ENCODE peak calls at places on chromosome 5, in seven cellular contexts. One of them, this sample, is unnamed.
A peak's percentile ranks its signal among the peaks of the same experiment; 100 is the strongest.

GRCh38 chr5:140978260-140978659 is 12.0 kb downstream of the PCDHAC2 start:
- DNase-seq in mesendoderm: no peak
- DNase-seq in neuronal stem cell: no peak
- DNase-seq in IMR-90: no peak
- DNase-seq in trophoblast cell: no peak
- DNase-seq in H1: no peak
- DNase-seq in H9: no peak
- DNase-seq in this sample: peak; percentile 55

GRCh38 chr5:11719888-11720481 is 184.3 kb downstream of the CTNND2 start:
- DNase-seq in H1: peak; percentile 73
- DNase-seq in trophoblast cell: peak; percentile 83
- DNase-seq in IMR-90: no peak
- DNase-seq in neuronal stem cell: peak; percentile 56
- DNase-seq in H9: peak; percentile 75
- DNase-seq in mesendoderm: peak; percentile 86
- DNase-seq in this sample: peak; percentile 10

GRCh38 chr5:168006473-168007130 is 284.8 kb upstream of the WWC1 start:
- DNase-seq in mesendoderm: peak; percentile 45
- DNase-seq in IMR-90: peak; percentile 1
- DNase-seq in H1: no peak
- DNase-seq in neuronal stem cell: no peak
- DNase-seq in trophoblast cell: no peak
- DNase-seq in H9: no peak
- DNase-seq in this sample: no peak

GRCh38 chr5:138844812-138845513 is 30.2 kb downstream of the LRRTM2 start:
- DNase-seq in H9: no peak
- DNase-seq in neuronal stem cell: no peak
- DNase-seq in trophoblast cell: peak; percentile 25
- DNase-seq in mesendoderm: no peak
- DNase-seq in H1: no peak
- DNase-seq in IMR-90: peak; percentile 88
- DNase-seq in this sample: peak; percentile 21

GRCh38 chr5:66653380-66653779 is 57.2 kb downstream of the MAST4 start:
- DNase-seq in H1: no peak
- DNase-seq in mesendoderm: peak; percentile 30
- DNase-seq in neuronal stem cell: no peak
- DNase-seq in IMR-90: peak; percentile 18
- DNase-seq in H9: no peak
- DNase-seq in trophoblast cell: peak; percentile 54
- DNase-seq in this sample: peak; percentile 54

GRCh38 chr5:78050888-78051287 is 243.6 kb downstream of the AP3B1 start:
- DNase-seq in neuronal stem cell: no peak
- DNase-seq in mesendoderm: no peak
- DNase-seq in H9: no peak
- DNase-seq in H1: no peak
- DNase-seq in trophoblast cell: no peak
- DNase-seq in IMR-90: peak; percentile 80
- DNase-seq in this sample: peak; percentile 64

GRCh38 chr5:122673343-122673742 is 101.5 kb upstream of the SNX2 start:
- DNase-seq in IMR-90: no peak
- DNase-seq in H9: no peak
- DNase-seq in H1: no peak
- DNase-seq in neuronal stem cell: no peak
- DNase-seq in mesendoderm: no peak
- DNase-seq in trophoblast cell: no peak
- DNase-seq in this sample: no peak

GRCh38 chr5:175123542-175123941 is 320.4 kb downstream of the DRD1 start:
- DNase-seq in mesendoderm: no peak
- DNase-seq in H9: no peak
- DNase-seq in IMR-90: no peak
- DNase-seq in neuronal stem cell: no peak
- DNase-seq in trophoblast cell: peak; percentile 26
- DNase-seq in H1: no peak
- DNase-seq in this sample: no peak

GRCh38 chr5:52282647-52283046 is 505.1 kb upstream of the ITGA1 start:
- DNase-seq in H9: no peak
- DNase-seq in IMR-90: no peak
- DNase-seq in H1: no peak
- DNase-seq in trophoblast cell: no peak
- DNase-seq in neuronal stem cell: no peak
- DNase-seq in mesendoderm: no peak
- DNase-seq in this sample: no peak

GRCh38 chr5:125486634-125487033 is 740.2 kb upstream of the ZNF608 start:
- DNase-seq in IMR-90: peak; percentile 53
- DNase-seq in mesendoderm: no peak
- DNase-seq in trophoblast cell: no peak
- DNase-seq in H1: no peak
- DNase-seq in neuronal stem cell: no peak
- DNase-seq in H9: no peak
- DNase-seq in this sample: peak; percentile 51

GRCh38 chr5:43997647-43998251 is 391.5 kb downstream of the FGF10 start:
- DNase-seq in H9: no peak
- DNase-seq in mesendoderm: no peak
- DNase-seq in trophoblast cell: peak; percentile 55
- DNase-seq in H1: no peak
- DNase-seq in neuronal stem cell: no peak
- DNase-seq in IMR-90: peak; percentile 70
- DNase-seq in this sample: peak; percentile 83

GRCh38 chr5:169748189-169748588 is 111.1 kb downstream of the DOCK2 start:
- DNase-seq in neuronal stem cell: no peak
- DNase-seq in trophoblast cell: no peak
- DNase-seq in mesendoderm: no peak
- DNase-seq in H1: no peak
- DNase-seq in IMR-90: no peak
- DNase-seq in H9: no peak
- DNase-seq in this sample: no peak

GRCh38 chr5:43676083-43676840 is 73.3 kb downstream of the NNT start:
- DNase-seq in neuronal stem cell: no peak
- DNase-seq in trophoblast cell: no peak
- DNase-seq in IMR-90: peak; percentile 36
- DNase-seq in mesendoderm: no peak
- DNase-seq in H1: no peak
- DNase-seq in H9: no peak
- DNase-seq in this sample: no peak

GRCh38 chr5:123344819-123345426 is 78.3 kb downstream of the CEP120 start:
- DNase-seq in trophoblast cell: peak; percentile 54
- DNase-seq in IMR-90: peak; percentile 52
- DNase-seq in neuronal stem cell: peak; percentile 2
- DNase-seq in H9: no peak
- DNase-seq in H1: no peak
- DNase-seq in mesendoderm: peak; percentile 51
- DNase-seq in this sample: peak; percentile 51

GRCh38 chr5:91591076-91591475 is 208.0 kb upstream of the ARRDC3 start:
- DNase-seq in neuronal stem cell: peak; percentile 42
- DNase-seq in H1: no peak
- DNase-seq in H9: no peak
- DNase-seq in IMR-90: no peak
- DNase-seq in mesendoderm: peak; percentile 69
- DNase-seq in trophoblast cell: no peak
- DNase-seq in this sample: no peak

GRCh38 chr5:16492398-16493175 is 27.0 kb upstream of the ZNF622 start:
- DNase-seq in H9: no peak
- DNase-seq in IMR-90: peak; percentile 58
- DNase-seq in neuronal stem cell: no peak
- DNase-seq in mesendoderm: peak; percentile 57
- DNase-seq in H1: no peak
- DNase-seq in trophoblast cell: peak; percentile 96
- DNase-seq in this sample: peak; percentile 82

GRCh38 chr5:174736351-174736721 is 12.0 kb downstream of the MSX2 start:
- DNase-seq in H9: no peak
- DNase-seq in H1: no peak
- DNase-seq in trophoblast cell: peak; percentile 61
- DNase-seq in IMR-90: peak; percentile 91
- DNase-seq in neuronal stem cell: no peak
- DNase-seq in mesendoderm: peak; percentile 97
- DNase-seq in this sample: peak; percentile 72

GRCh38 chr5:73379435-73379834 is 69.1 kb downstream of the FOXD1 start:
- DNase-seq in trophoblast cell: no peak
- DNase-seq in neuronal stem cell: no peak
- DNase-seq in mesendoderm: no peak
- DNase-seq in H1: no peak
- DNase-seq in H9: no peak
- DNase-seq in IMR-90: no peak
- DNase-seq in this sample: no peak

GRCh38 chr5:24183941-24184340 is 460.8 kb downstream of the CDH10 start:
- DNase-seq in mesendoderm: no peak
- DNase-seq in neuronal stem cell: no peak
- DNase-seq in H1: no peak
- DNase-seq in trophoblast cell: no peak
- DNase-seq in H9: no peak
- DNase-seq in IMR-90: no peak
- DNase-seq in this sample: no peak

GRCh38 chr5:926416-927171 is 33.9 kb downstream of the TRIP13 start:
- DNase-seq in IMR-90: no peak
- DNase-seq in H9: peak; percentile 46
- DNase-seq in mesendoderm: peak; percentile 47
- DNase-seq in H1: peak; percentile 72
- DNase-seq in neuronal stem cell: peak; percentile 26
- DNase-seq in trophoblast cell: peak; percentile 24
- DNase-seq in this sample: peak; percentile 47

GRCh38 chr5:13108281-13108680 is 836.2 kb downstream of the DNAH5 start:
- DNase-seq in neuronal stem cell: no peak
- DNase-seq in H9: no peak
- DNase-seq in H1: no peak
- DNase-seq in trophoblast cell: no peak
- DNase-seq in IMR-90: no peak
- DNase-seq in mesendoderm: no peak
- DNase-seq in this sample: no peak

GRCh38 chr5:128596071-128596470 is 58.0 kb upstream of the FBN2 start:
- DNase-seq in H1: no peak
- DNase-seq in neuronal stem cell: no peak
- DNase-seq in mesendoderm: no peak
- DNase-seq in H9: no peak
- DNase-seq in trophoblast cell: no peak
- DNase-seq in IMR-90: peak; percentile 20
- DNase-seq in this sample: no peak

GRCh38 chr5:148394587-148395019 is 10.8 kb downstream of the FBXO38 start:
- DNase-seq in neuronal stem cell: no peak
- DNase-seq in trophoblast cell: no peak
- DNase-seq in H1: no peak
- DNase-seq in H9: no peak
- DNase-seq in mesendoderm: no peak
- DNase-seq in IMR-90: no peak
- DNase-seq in this sample: no peak

GRCh38 chr5:110323357-110323756 is 403.1 kb downstream of the TMEM232 start:
- DNase-seq in neuronal stem cell: no peak
- DNase-seq in mesendoderm: no peak
- DNase-seq in H1: no peak
- DNase-seq in IMR-90: no peak
- DNase-seq in trophoblast cell: no peak
- DNase-seq in H9: no peak
- DNase-seq in this sample: no peak

GRCh38 chr5:161165998-161166660 is 314.1 kb upstream of the ATP10B start:
- DNase-seq in trophoblast cell: no peak
- DNase-seq in neuronal stem cell: no peak
- DNase-seq in H9: peak; percentile 35
- DNase-seq in IMR-90: no peak
- DNase-seq in mesendoderm: no peak
- DNase-seq in H1: no peak
- DNase-seq in this sample: no peak

GRCh38 chr5:14675865-14676300 is 11.4 kb downstream of the OTULIN start:
- DNase-seq in H1: no peak
- DNase-seq in mesendoderm: no peak
- DNase-seq in trophoblast cell: no peak
- DNase-seq in IMR-90: no peak
- DNase-seq in neuronal stem cell: no peak
- DNase-seq in H9: no peak
- DNase-seq in this sample: peak; percentile 36

GRCh38 chr5:176679365-176680225 is 32.3 kb downstream of the TSPAN17 start:
- DNase-seq in IMR-90: no peak
- DNase-seq in mesendoderm: no peak
- DNase-seq in trophoblast cell: no peak
- DNase-seq in H1: no peak
- DNase-seq in H9: no peak
- DNase-seq in neuronal stem cell: no peak
- DNase-seq in this sample: no peak
- H2BK120ac ChIP-seq in IMR-90: no peak overlapping the region
- H2BK120ac ChIP-seq in mesendoderm: no peak overlapping the region
- H2BK120ac ChIP-seq in trophoblast cell: no peak overlapping the region
- H2BK120ac ChIP-seq in H1: no peak overlapping the region
- H2BK120ac ChIP-seq in H9: no peak overlapping the region
- H2BK120ac ChIP-seq in neuronal stem cell: no peak overlapping the region
- H2BK120ac ChIP-seq in this sample: no peak overlapping the region

GRCh38 chr5:2142456-2142954 is 259.8 kb upstream of the IRX4 start:
- DNase-seq in IMR-90: no peak
- DNase-seq in H9: peak; percentile 21
- DNase-seq in mesendoderm: no peak
- DNase-seq in H1: no peak
- DNase-seq in neuronal stem cell: no peak
- DNase-seq in trophoblast cell: no peak
- DNase-seq in this sample: no peak
- H3K23ac ChIP-seq in IMR-90: no peak overlapping the region
- H3K23ac ChIP-seq in H9: no peak overlapping the region
- H3K23ac ChIP-seq in mesendoderm: no peak overlapping the region
- H3K23ac ChIP-seq in H1: no peak overlapping the region
- H3K23ac ChIP-seq in neuronal stem cell: no peak overlapping the region
- H3K23ac ChIP-seq in trophoblast cell: no peak overlapping the region
- H3K23ac ChIP-seq in this sample: no peak overlapping the region

DNA sequence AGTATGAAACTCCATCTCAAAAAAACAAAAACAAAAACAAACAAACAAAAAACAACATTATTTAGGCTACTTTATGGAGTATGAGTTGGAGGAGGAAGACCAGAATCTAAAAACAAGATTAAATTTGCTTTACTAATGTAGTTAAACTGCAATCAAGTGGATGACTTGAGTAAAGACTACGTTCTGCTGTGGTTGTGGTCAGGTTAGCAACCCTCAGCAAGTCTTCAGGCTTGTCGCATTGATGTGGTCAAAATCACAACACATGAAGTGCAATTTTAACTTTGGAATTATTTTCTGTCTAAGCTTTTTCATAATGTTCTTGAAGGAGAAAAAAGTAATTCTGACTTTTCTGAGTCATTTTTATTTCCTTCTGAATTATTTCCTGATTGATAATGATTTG is 43.1 kb downstream of the PDE6A start:
- DNase-seq in H9: no peak
- DNase-seq in mesendoderm: no peak
- DNase-seq in IMR-90: no peak
- DNase-seq in H1: no peak
- DNase-seq in trophoblast cell: no peak
- DNase-seq in neuronal stem cell: no peak
- DNase-seq in this sample: no peak
- H2BK120ac ChIP-seq in H9: no peak overlapping the region
- H2BK120ac ChIP-seq in mesendoderm: no peak overlapping the region
- H2BK120ac ChIP-seq in IMR-90: no peak overlapping the region
- H2BK120ac ChIP-seq in H1: no peak overlapping the region
- H2BK120ac ChIP-seq in trophoblast cell: no peak overlapping the region
- H2BK120ac ChIP-seq in neuronal stem cell: no peak overlapping the region
- H2BK120ac ChIP-seq in this sample: no peak overlapping the region

DNA sequence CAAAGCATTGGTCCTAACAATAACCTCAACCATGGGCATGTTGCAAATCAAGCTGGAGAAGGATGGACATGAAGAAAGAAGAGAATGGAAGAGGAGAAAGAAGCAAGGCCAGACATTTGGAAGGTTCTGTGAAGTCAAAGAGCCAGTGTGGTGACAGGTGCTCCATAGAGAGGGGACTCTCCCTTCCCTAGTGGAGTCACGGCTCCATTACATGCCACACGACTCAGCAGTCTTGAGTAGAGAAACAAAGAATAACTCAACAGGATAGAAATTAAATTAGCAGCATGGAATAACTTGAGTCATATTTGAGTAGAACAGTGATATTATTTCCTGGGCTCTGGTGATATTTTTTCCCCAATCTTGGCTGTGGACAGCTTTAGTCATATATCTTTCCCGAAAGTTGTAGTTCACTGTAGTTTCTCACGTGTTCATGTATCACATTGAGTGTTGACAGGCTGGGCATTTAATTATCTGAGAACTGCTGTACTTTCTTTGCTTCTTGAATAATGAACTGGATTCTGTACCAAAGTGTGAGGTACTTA is 149.7 kb upstream of the EFNA5 start:
- DNase-seq in H9: no peak
- DNase-seq in trophoblast cell: no peak
- DNase-seq in mesendoderm: no peak
- DNase-seq in H1: no peak
- DNase-seq in IMR-90: peak; percentile 2
- DNase-seq in neuronal stem cell: no peak
- DNase-seq in this sample: no peak
- H3K23ac ChIP-seq in H9: no peak overlapping the region
- H3K23ac ChIP-seq in trophoblast cell: no peak overlapping the region
- H3K23ac ChIP-seq in mesendoderm: no peak overlapping the region
- H3K23ac ChIP-seq in H1: no peak overlapping the region
- H3K23ac ChIP-seq in IMR-90: no peak overlapping the region
- H3K23ac ChIP-seq in neuronal stem cell: no peak overlapping the region
- H3K23ac ChIP-seq in this sample: no peak overlapping the region